ENCODE peak calls at places on chromosomes 13 and 19, in five cellular contexts. R is G401; L is uterus; C is stimulated activated CD8-positive, alpha-beta memory T cell treated with anti-CD3 and anti-CD28 coated beads, Interleukin-4, amount 100 ng/mL, for 48 hours; B is kidney tubule cell. G is an unnamed sample.

GRCh38 chr13:36945078-36945477 is 25.0 kb upstream of the SMAD9 start:
- DNase-seq in L (no peak), R (no peak), C (no peak), B (no peak), G (no peak)

GRCh38 chr19:42092350-42092749 is 16.4 kb downstream of the ZNF574 start:
- DNase-seq in L (no peak), B (peak; percentile 44), R (no peak), C (peak; percentile 65), G (no peak)

GRCh38 chr13:24678151-24678550 is 2.1 kb upstream of the ATP12A start:
- DNase-seq in B (no peak), L (no peak), R (no peak), C (no peak), G (no peak)

GRCh38 chr19:30227071-30227621 is 145.0 kb upstream of the ZNF536 start:
- DNase-seq in R (peak; percentile 48), C (no peak), L (no peak), B (peak; percentile 7), G (no peak)

GRCh38 chr13:31765441-31765840 is 26.1 kb downstream of the RXFP2 start:
- DNase-seq in L (no peak), R (no peak), C (no peak), B (peak; percentile 34), G (no peak)

GRCh38 chr19:39645800-39646411 is 9.8 kb upstream of the LGALS16 start:
- DNase-seq in L (no peak), R (no peak), B (peak; percentile 11), C (peak; percentile 42), G (no peak)

GRCh38 chr19:51799311-51799997 is 4.5 kb downstream of the FPR3 start:
- DNase-seq in R (peak; percentile 7), B (peak; percentile 83), C (no peak), L (peak; percentile 78), G (peak; percentile 96)

GRCh38 chr19:58460039-58460438 is 6.8 kb upstream of the ZNF324 start:
- DNase-seq in B (peak; percentile 47), R (no peak), L (no peak), C (no peak), G (no peak)

GRCh38 chr19:49588370-49589122 is 2.4 kb upstream of the PRR12 start:
- DNase-seq in R (no peak), C (peak; percentile 63), L (no peak), B (no peak), G (no peak)

GRCh38 chr19:58038688-58039204 is 4.9 kb downstream of the ZSCAN1 start:
- DNase-seq in R (peak; percentile 19), B (no peak), L (no peak), C (no peak), G (no peak)

G was measured in posterior vena cava.